ENCODE peak calls at places on chromosomes 4 and X, in five cellular contexts. One of them, this sample, is unnamed.

GRCh38 chr4:26839534-26839951 is 21.1 kb upstream of the STIM2 start:
- DNase-seq in Peyer's patch: no peak
- DNase-seq in ovary: no peak
- DNase-seq in heart left ventricle: peak
- DNase-seq in kidney: no peak
- DNase-seq in this sample: no peak

GRCh38 chr4:48949518-48950207 is 36.4 kb upstream of the CWH43 start:
- DNase-seq in Peyer's patch: no peak
- DNase-seq in ovary: no peak
- DNase-seq in heart left ventricle: no peak
- DNase-seq in kidney: no peak
- DNase-seq in this sample: no peak

GRCh38 chr4:80393246-80393969 is 57.9 kb downstream of the CFAP299 start:
- DNase-seq in Peyer's patch: no peak
- DNase-seq in ovary: no peak
- DNase-seq in heart left ventricle: no peak
- DNase-seq in kidney: no peak
- DNase-seq in this sample: no peak

GRCh38 chrX:140141444-140142029 is 176.2 kb upstream of the CXorf66 start:
- DNase-seq in Peyer's patch: no peak
- DNase-seq in ovary: no peak
- DNase-seq in heart left ventricle: no peak
- DNase-seq in kidney: no peak
- DNase-seq in this sample: no peak

GRCh38 chr4:21792736-21793135 is 155.8 kb downstream of the KCNIP4 start:
- DNase-seq in Peyer's patch: no peak
- DNase-seq in ovary: no peak
- DNase-seq in heart left ventricle: no peak
- DNase-seq in kidney: no peak
- DNase-seq in this sample: no peak

GRCh38 chr4:75724867-75725724 is 719 bp downstream of the USO1 start:
- DNase-seq in Peyer's patch: peak
- DNase-seq in ovary: peak
- DNase-seq in heart left ventricle: peak
- DNase-seq in kidney: peak
- DNase-seq in this sample: peak

GRCh38 chr4:85777908-85778808 is 303.2 kb downstream of the ARHGAP24 start:
- DNase-seq in Peyer's patch: no peak
- DNase-seq in ovary: no peak
- DNase-seq in heart left ventricle: no peak
- DNase-seq in kidney: no peak
- DNase-seq in this sample: no peak

GRCh38 chr4:100796333-100796732 is 278.5 kb upstream of the EMCN start:
- DNase-seq in Peyer's patch: no peak
- DNase-seq in ovary: no peak
- DNase-seq in heart left ventricle: no peak
- DNase-seq in kidney: no peak
- DNase-seq in this sample: peak

GRCh38 chr4:105150511-105150910 is 3.8 kb downstream of the TET2 start:
- DNase-seq in Peyer's patch: no peak
- DNase-seq in ovary: no peak
- DNase-seq in heart left ventricle: no peak
- DNase-seq in kidney: no peak
- DNase-seq in this sample: no peak
- TF ChIP-seq CTCF in Peyer's patch: no peak
- TF ChIP-seq CTCF in ovary: no peak
- TF ChIP-seq CTCF in heart left ventricle: no peak
- TF ChIP-seq CTCF in kidney: no peak
- TF ChIP-seq CTCF in this sample: no peak

GRCh38 chr4:140080883-140081282 is 73.1 kb downstream of the MAML3 start:
- DNase-seq in Peyer's patch: no peak
- DNase-seq in ovary: no peak
- DNase-seq in heart left ventricle: no peak
- DNase-seq in kidney: no peak
- DNase-seq in this sample: no peak
- H3K27ac ChIP-seq in Peyer's patch: no peak
- H3K27ac ChIP-seq in ovary: no peak
- H3K27ac ChIP-seq in heart left ventricle: no peak
- H3K27ac ChIP-seq in kidney: no peak
- H3K27ac ChIP-seq in this sample: no peak

GRCh38 chr4:25792200-25792791 is 70.5 kb downstream of the SEL1L3 start:
- DNase-seq in Peyer's patch: peak
- DNase-seq in ovary: no peak
- DNase-seq in heart left ventricle: no peak
- DNase-seq in kidney: no peak
- DNase-seq in this sample: no peak
- TF ChIP-seq CTCF in Peyer's patch: peak
- TF ChIP-seq CTCF in ovary: no peak
- TF ChIP-seq CTCF in heart left ventricle: peak
- TF ChIP-seq CTCF in kidney: peak
- TF ChIP-seq CTCF in this sample: no peak

GRCh38 chrX:154355776-154356140 is 18.7 kb downstream of the FLNA start:
- DNase-seq in Peyer's patch: no peak
- DNase-seq in ovary: no peak
- DNase-seq in heart left ventricle: no peak
- DNase-seq in kidney: no peak
- DNase-seq in this sample: no peak
- H3K27ac ChIP-seq in Peyer's patch: no peak
- H3K27ac ChIP-seq in ovary: no peak
- H3K27ac ChIP-seq in heart left ventricle: no peak
- H3K27ac ChIP-seq in kidney: no peak
- H3K27ac ChIP-seq in this sample: no peak

GRCh38 chrX:36401774-36402173 is 482.2 kb downstream of the CFAP47 start:
- DNase-seq in Peyer's patch: no peak
- DNase-seq in ovary: no peak
- DNase-seq in heart left ventricle: no peak
- DNase-seq in kidney: no peak
- DNase-seq in this sample: no peak
- TF ChIP-seq CTCF in Peyer's patch: no peak
- TF ChIP-seq CTCF in ovary: no peak
- TF ChIP-seq CTCF in heart left ventricle: no peak
- TF ChIP-seq CTCF in kidney: no peak
- TF ChIP-seq CTCF in this sample: no peak

GRCh38 chr4:36313687-36314086 is 32.3 kb downstream of the DTHD1 start:
- DNase-seq in Peyer's patch: no peak
- DNase-seq in ovary: no peak
- DNase-seq in heart left ventricle: no peak
- DNase-seq in kidney: no peak
- DNase-seq in this sample: no peak
- H3K27ac ChIP-seq in Peyer's patch: no peak
- H3K27ac ChIP-seq in ovary: no peak
- H3K27ac ChIP-seq in heart left ventricle: no peak
- H3K27ac ChIP-seq in kidney: no peak
- H3K27ac ChIP-seq in this sample: no peak

DNA sequence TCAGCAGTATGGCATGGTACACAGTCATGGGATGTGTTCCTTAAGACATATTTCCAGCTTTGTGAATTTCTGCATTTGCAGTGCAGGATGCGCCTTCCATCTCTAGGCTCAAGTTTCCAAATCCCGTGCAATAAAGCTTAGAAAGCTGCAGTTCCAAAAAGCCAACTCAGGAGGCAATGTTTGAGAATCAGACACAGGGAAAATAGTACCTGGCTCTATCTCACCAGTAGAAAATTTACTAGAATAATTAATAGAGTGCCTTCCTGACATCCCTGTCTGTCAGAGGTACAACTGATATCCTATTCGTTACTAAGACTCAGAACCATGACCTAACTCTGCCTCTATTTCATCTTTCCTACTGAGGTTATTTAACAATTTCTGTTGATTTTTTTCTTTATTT is 1333.0 kb downstream of the PCDH19 start:
- DNase-seq in Peyer's patch: no peak
- DNase-seq in ovary: no peak
- DNase-seq in heart left ventricle: no peak
- DNase-seq in kidney: no peak
- DNase-seq in this sample: no peak
- TF ChIP-seq CTCF in Peyer's patch: no peak
- TF ChIP-seq CTCF in ovary: no peak
- TF ChIP-seq CTCF in heart left ventricle: no peak
- TF ChIP-seq CTCF in kidney: no peak
- TF ChIP-seq CTCF in this sample: no peak